ENCODE peak calls at places on chromosome 11, in four cellular contexts. U is SK-N-MC, F is KG1, K is lower leg skin. C is an unnamed sample.

GRCh38 chr11:17767914-17768313 is 33.3 kb downstream of the KCNC1 start:
- DNase-seq in U (no peak), F (no peak), K (no peak), C (no peak)

GRCh38 chr11:78929092-78929905 is 354.6 kb upstream of the NARS2 start:
- DNase-seq in U (no peak), F (no peak), K (no peak), C (no peak)

GRCh38 chr11:119585038-119585666 is 143.8 kb downstream of the NECTIN1 start:
- DNase-seq in U (no peak), F (no peak), K (peak), C (no peak)

GRCh38 chr11:58801302-58801701 is 43.2 kb downstream of the GLYATL2 start:
- DNase-seq in U (no peak), F (no peak), K (no peak), C (no peak)

GRCh38 chr11:2578006-2578933 is 121.5 kb downstream of the KCNQ1OT1 start:
- DNase-seq in U (no peak), F (no peak), K (no peak), C (no peak)

GRCh38 chr11:28566643-28567042 is 458.5 kb downstream of the METTL15 start:
- DNase-seq in U (no peak), F (no peak), K (peak), C (peak)

GRCh38 chr11:67279589-67280340 is 9.3 kb upstream of the ANKRD13D start:
- DNase-seq in U (no peak), F (no peak), K (no peak), C (no peak)

GRCh38 chr11:112518371-112518770 is 257.7 kb upstream of the PLET1 start:
- DNase-seq in U (no peak), F (no peak), K (no peak), C (no peak)

GRCh38 chr11:33507967-33508366 is 192.7 kb downstream of the C11orf91 start:
- DNase-seq in U (peak), F (no peak), K (no peak), C (no peak)

GRCh38 chr11:78341841-78342240 is 75.8 kb downstream of the GAB2 start:
- DNase-seq in U (no peak), F (no peak), K (no peak), C (no peak)

GRCh38 chr11:63503492-63503891 is 2.4 kb upstream of the LGALS12 start:
- DNase-seq in U (no peak), F (no peak), K (no peak), C (no peak)

GRCh38 chr11:112129656-112130055 is 34.2 kb downstream of the IL18 start:
- DNase-seq in U (no peak), F (no peak), K (peak), C (peak)

GRCh38 chr11:94100253-94100652 is 28.4 kb upstream of the PANX1 start:
- DNase-seq in U (no peak), F (no peak), K (no peak), C (no peak)

GRCh38 chr11:132072880-132073213 is 702.4 kb downstream of the NTM start:
- DNase-seq in U (no peak), F (no peak), K (no peak), C (no peak)

GRCh38 chr11:12100886-12101285 is 9.5 kb upstream of the MICAL2 start:
- DNase-seq in U (no peak), F (no peak), K (no peak), C (no peak)

GRCh38 chr11:31881825-31882224 is 70.7 kb upstream of the PAX6 start:
- DNase-seq in U (no peak), F (no peak), K (no peak), C (no peak)

GRCh38 chr11:73139476-73140198 is 2.5 kb downstream of the FCHSD2 start:
- DNase-seq in U (peak), F (no peak), K (no peak), C (no peak)

C was measured in gastrocnemius medialis.